ENCODE peak calls at places on chromosome 10, in nine cellular contexts. B is endodermal cell, X is lower leg skin, A is body of pancreas, Q is BJ, Z is type B pancreatic cell, D is heart left ventricle, R is dorsolateral prefrontal cortex, L is neural progenitor cell. K is an unnamed sample.
A peak's percentile ranks its signal among the peaks of the same experiment; 100 is the strongest.

GRCh38 chr10:72306215-72306760 is 32.6 kb downstream of the DDIT4 start:
- DNase-seq in A (no peak), X (no peak), D (no peak), Z (no peak), Q (no peak), B (no peak), R (no peak), L (no peak), K (no peak)

GRCh38 chr10:132784582-132785432 is 1.1 kb downstream of the NKX6-2 start:
- DNase-seq in R (no peak), A (no peak), B (peak; percentile 80), Q (no peak), Z (no peak), L (peak; percentile 56), X (no peak), D (no peak), K (no peak)

GRCh38 chr10:22278441-22278782 is 37.8 kb upstream of the COMMD3 start:
- DNase-seq in R (no peak), Q (no peak), L (no peak), Z (no peak), X (no peak), A (no peak), B (no peak), D (no peak), K (no peak)

GRCh38 chr10:108249940-108250339 is 1085.4 kb upstream of the SORCS1 start:
- DNase-seq in X (no peak), R (no peak), L (no peak), Q (no peak), B (peak; percentile 64), Z (no peak), D (no peak), A (no peak), K (no peak)

GRCh38 chr10:33815776-33816175 is 481.3 kb upstream of the NRP1 start:
- DNase-seq in B (no peak), Q (no peak), R (no peak), D (no peak), Z (no peak), L (no peak), A (no peak), X (no peak), K (no peak)

GRCh38 chr10:104246981-104247380 is 7.7 kb upstream of the GSTO1 start:
- DNase-seq in R (no peak), D (no peak), A (no peak), B (no peak), Q (no peak), L (no peak), Z (no peak), X (no peak), K (no peak)

GRCh38 chr10:978826-979421 is 9.3 kb upstream of the GTPBP4 start:
- DNase-seq in X (no peak), R (no peak), L (no peak), B (no peak), D (no peak), Z (no peak), A (no peak), Q (no peak), K (no peak)

GRCh38 chr10:12181065-12181775 is 14.5 kb downstream of the NUDT5 start:
- DNase-seq in Q (no peak), L (no peak), D (no peak), X (no peak), R (no peak), Z (no peak), A (no peak), B (no peak), K (no peak)

GRCh38 chr10:126059101-126059826 is 162.9 kb downstream of the FANK1 start:
- DNase-seq in R (no peak), Z (no peak), A (no peak), X (no peak), Q (peak; percentile 79), D (no peak), L (no peak), B (no peak), K (no peak)

GRCh38 chr10:117431160-117431559 is 55.9 kb upstream of the PDZD8 start:
- DNase-seq in B (no peak), Q (no peak), Z (no peak), A (no peak), R (no peak), D (no peak), L (peak; percentile 30), X (no peak), K (no peak)

GRCh38 chr10:116752969-116753665 is 10.8 kb upstream of the HSPA12A start:
- DNase-seq in Z (no peak), D (no peak), X (no peak), R (peak; percentile 76), L (no peak), Q (no peak), B (no peak), A (peak; percentile 6), K (no peak)

GRCh38 chr10:91090761-91091529 is 129.5 kb upstream of the PCGF5 start:
- DNase-seq in Z (no peak), D (no peak), Q (no peak), A (no peak), B (no peak), R (no peak), L (no peak), X (no peak), K (no peak)

GRCh38 chr10:114856544-114857287 is 35.1 kb downstream of the FHIP2A start:
- DNase-seq in B (no peak), D (no peak), A (no peak), Q (peak; percentile 68), R (no peak), X (no peak), L (no peak), Z (no peak), K (no peak)

GRCh38 chr10:114616516-114616915 is 41.6 kb downstream of the ABLIM1 start:
- DNase-seq in D (no peak), R (no peak), Z (no peak), X (no peak), B (no peak), Q (no peak), A (no peak), L (no peak), K (no peak)

GRCh38 chr10:113569576-113569975 is 16.7 kb downstream of the HABP2 start:
- DNase-seq in A (no peak), D (peak; percentile 27), X (no peak), L (no peak), Q (no peak), Z (no peak), R (no peak), B (no peak), K (no peak)

GRCh38 chr10:412109-412508 is 276.9 kb downstream of the ZMYND11 start:
- DNase-seq in X (no peak), A (no peak), R (no peak), B (no peak), D (no peak), Z (no peak), L (no peak), Q (no peak), K (no peak)

GRCh38 chr10:8052970-8053445 is 1.5 kb upstream of the GATA3 start:
- DNase-seq in X (no peak), B (no peak), Q (no peak), L (no peak), R (no peak), Z (no peak), A (no peak), D (no peak), K (no peak)
- TF ChIP-seq CTCF in X (no peak), B (no peak), Q (no peak), L (no peak), R (no peak), Z (no peak), A (peak; percentile 49), D (no peak), K (no peak)

GRCh38 chr10:102493771-102494170 is 8.7 kb downstream of the ACTR1A start:
- DNase-seq in R (peak; percentile 1), D (no peak), Z (no peak), B (no peak), L (no peak), Q (no peak), A (no peak), X (no peak), K (no peak)
- TF ChIP-seq CTCF in R (no peak), D (no peak), Z (no peak), B (no peak), L (no peak), Q (no peak), A (no peak), X (no peak), K (no peak)

GRCh38 chr10:19634163-19634562 is 182.1 kb upstream of the PLXDC2 start:
- DNase-seq in A (no peak), X (no peak), D (no peak), Z (no peak), L (no peak), R (no peak), Q (no peak), B (no peak), K (no peak)

GRCh38 chr10:19628767-19629443 is 187.3 kb upstream of the PLXDC2 start:
- DNase-seq in A (no peak), X (no peak), B (peak; percentile 61), R (no peak), D (no peak), Q (no peak), Z (no peak), L (peak; percentile 63), K (no peak)

GRCh38 chr10:19629559-19629958 is 186.7 kb upstream of the PLXDC2 start:
- DNase-seq in L (peak; percentile 85), Z (no peak), B (peak; percentile 63), R (peak; percentile 41), A (peak; percentile 34), D (peak; percentile 69), X (peak; percentile 63), Q (no peak), K (no peak)
- TF ChIP-seq CTCF in L (peak; percentile 30), Z (no peak), B (no peak), R (peak; percentile 16), A (no peak), D (peak; percentile 29), X (no peak), Q (no peak), K (no peak)

GRCh38 chr10:79067241-79068202 is 1.2 kb upstream of the ZMIZ1 start:
- DNase-seq in D (peak; percentile 92), R (peak; percentile 81), X (peak; percentile 84), Z (peak; percentile 96), A (peak; percentile 86), B (peak; percentile 99), Q (no peak), L (peak; percentile 97), K (peak; percentile 76)
- TF ChIP-seq CTCF in D (peak; percentile 25), R (peak; percentile 10), X (no peak), Z (no peak), A (peak; percentile 4), B (no peak), Q (peak; percentile 36), L (peak; percentile 45), K (no peak)

DNA sequence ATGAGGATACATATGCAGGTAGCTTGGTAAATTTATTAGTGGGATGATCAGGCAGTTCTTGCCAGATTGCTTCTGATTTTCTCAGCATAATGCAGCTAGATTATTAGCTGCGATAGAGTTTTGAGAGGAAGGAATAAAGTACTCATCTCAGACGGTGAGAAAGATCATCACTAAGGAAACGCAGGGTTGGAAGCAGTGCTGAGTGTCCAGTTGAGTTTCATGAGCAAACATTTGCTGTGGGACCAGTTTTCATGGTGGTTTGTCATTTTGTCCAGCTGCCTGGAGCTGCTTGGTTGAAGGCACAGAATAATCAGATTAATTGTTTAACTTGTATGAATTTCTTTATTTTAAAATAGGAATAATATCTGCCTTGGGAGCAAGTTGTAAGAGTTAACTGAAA is 33.1 kb downstream of the RAB18 start:
- DNase-seq in Z (no peak), D (no peak), A (no peak), X (no peak), R (no peak), B (no peak), L (no peak), Q (no peak), K (no peak)
- TF ChIP-seq CTCF in Z (no peak), D (no peak), A (no peak), X (no peak), R (no peak), B (no peak), L (no peak), Q (no peak), K (no peak)

K was measured in omental fat pad.